ENCODE peak calls at places on chromosomes 5 and 9, in six cellular contexts. H is activated CD8-positive, alpha-beta T cell treated with anti-CD3 and anti-CD28 coated beads for 36 hours; W is EL; Z is stimulated activated CD4-positive, alpha-beta T cell treated with anti-CD3 and anti-CD28 coated beads, TNF-alpha, amount 100 ng/mL, for 1 hour; V is iris pigment epithelial cell; S is naive thymus-derived CD8-positive, alpha-beta T cell. C is an unnamed sample.

GRCh38 chr5:135822959-135823358 is 11.5 kb upstream of the SLC25A48 start:
- DNase-seq in H (no peak), W (no peak), Z (no peak), V (no peak), S (no peak), C (no peak)

GRCh38 chr5:3389471-3390026 is 206.1 kb upstream of the IRX1 start:
- DNase-seq in H (no peak), W (no peak), Z (no peak), V (no peak), S (no peak), C (no peak)

GRCh38 chr5:55853818-55854217 is 2.7 kb downstream of the IL31RA start:
- DNase-seq in H (no peak), W (peak), Z (no peak), V (peak), S (no peak), C (no peak)

GRCh38 chr5:76544268-76544926 is 78.8 kb downstream of the F2RL2 start:
- DNase-seq in H (peak), W (peak), Z (peak), V (peak), S (peak), C (peak)

GRCh38 chr9:133184971-133185370 is 21.3 kb upstream of the GBGT1 start:
- DNase-seq in H (peak), W (peak), Z (no peak), V (peak), S (peak), C (peak)

GRCh38 chr5:17177491-17178204 is 39.8 kb upstream of the BASP1 start:
- DNase-seq in H (no peak), W (no peak), Z (no peak), V (no peak), S (no peak), C (no peak)

GRCh38 chr5:64166201-64166959 is 737 bp downstream of the RNF180 start:
- DNase-seq in H (no peak), W (no peak), Z (no peak), V (no peak), S (no peak), C (no peak)

GRCh38 chr5:161233553-161233952 is 313.0 kb downstream of the GABRB2 start:
- DNase-seq in H (no peak), W (no peak), Z (no peak), V (no peak), S (no peak), C (no peak)

GRCh38 chr9:38338359-38339014 is 54.0 kb upstream of the ALDH1B1 start:
- DNase-seq in H (no peak), W (no peak), Z (no peak), V (no peak), S (no peak), C (no peak)

GRCh38 chr5:24059006-24059405 is 551.6 kb downstream of the PRDM9 start:
- DNase-seq in H (no peak), W (no peak), Z (no peak), V (peak), S (no peak), C (no peak)

GRCh38 chr9:12819436-12820185 is 44.8 kb downstream of the LURAP1L start:
- DNase-seq in H (peak), W (no peak), Z (no peak), V (no peak), S (no peak), C (no peak)

GRCh38 chr9:81312346-81312745 is 377.0 kb downstream of the TLE1 start:
- DNase-seq in H (no peak), W (no peak), Z (no peak), V (no peak), S (no peak), C (no peak)

GRCh38 chr5:174571662-174572397 is 152.6 kb upstream of the MSX2 start:
- DNase-seq in H (no peak), W (peak), Z (no peak), V (peak), S (no peak), C (peak)